ENCODE peak calls at places on chromosomes 6 and 20, in nine cellular contexts. V is CD8-positive, alpha-beta memory T cell; M is pancreas; D is GM23248; B is right atrium auricular region; U is fibroblast of lung; C is tibial artery; I is HCT116; R is left ventricle myocardium inferior. T is an unnamed sample. For H3K36me3, the result is how much of the 10 kb centered on the place peaks cover.

GRCh38 chr6:43757966-43758616 is 11.9 kb upstream of the VEGFA start:
- DNase-seq in M (peak), R (peak), I (no peak), U (no peak), C (no peak), V (no peak), B (no peak), D (no peak), T (no peak)

GRCh38 chr20:297925-298754 is 770 bp downstream of the ZCCHC3 start:
- DNase-seq in B (peak), M (peak), C (peak), V (peak), U (peak), R (peak), I (no peak), D (peak), T (peak)

GRCh38 chr6:121858310-121858709 is 422.9 kb downstream of the GJA1 start:
- DNase-seq in B (no peak), D (no peak), C (no peak), M (no peak), V (no peak), R (no peak), U (no peak), I (no peak), T (no peak)

GRCh38 chr6:12440981-12441380 is 150.8 kb downstream of the EDN1 start:
- DNase-seq in U (no peak), B (no peak), R (no peak), I (no peak), D (peak), C (no peak), V (no peak), M (no peak), T (no peak)

GRCh38 chr6:87378947-87379346 is 28.8 kb upstream of the CFAP206 start:
- DNase-seq in B (no peak), D (no peak), M (no peak), V (no peak), R (no peak), C (no peak), U (no peak), I (no peak), T (no peak)

GRCh38 chr20:61046721-61047351 is 205.2 kb upstream of the CDH4 start:
- DNase-seq in R (no peak), C (peak), B (no peak), D (no peak), V (no peak), I (no peak), U (no peak), M (no peak), T (no peak)

GRCh38 chr20:41900292-41900691 is 282.1 kb upstream of the CHD6 start:
- DNase-seq in V (no peak), D (no peak), U (no peak), M (no peak), I (no peak), C (no peak), R (no peak), B (no peak), T (no peak)

GRCh38 chr20:38893056-38893455 is 33.2 kb upstream of the FAM83D start:
- DNase-seq in B (no peak), V (no peak), C (no peak), U (no peak), I (no peak), D (no peak), R (no peak), M (no peak), T (no peak)

GRCh38 chr6:153129873-153130514 is 1.1 kb downstream of the RGS17 start:
- DNase-seq in M (peak), U (no peak), D (peak), R (no peak), I (no peak), C (no peak), V (no peak), B (no peak), T (peak)

GRCh38 chr20:10658876-10659632 is 14.7 kb downstream of the JAG1 start:
- DNase-seq in U (no peak), C (no peak), M (no peak), B (no peak), I (no peak), R (no peak), V (no peak), D (peak), T (no peak)
- H3K36me3 ChIP-seq in U (under half), C (half or more), M (under half), B (half or more), I (half or more), R (half or more), V (under half), D (under half), T (half or more)

GRCh38 chr20:62137478-62138203 is 5.6 kb downstream of the PSMA7 start:
- DNase-seq in B (no peak), R (no peak), C (no peak), I (no peak), V (no peak), M (no peak), U (no peak), D (no peak), T (no peak)

GRCh38 chr20:62138204-62138543 is 5.0 kb downstream of the PSMA7 start:
- DNase-seq in B (no peak), V (no peak), D (no peak), U (no peak), M (no peak), C (no peak), R (no peak), I (no peak), T (no peak)

GRCh38 chr20:62136283-62137091 is 6.7 kb downstream of the PSMA7 start:
- DNase-seq in U (peak), V (peak), B (peak), M (peak), I (peak), C (peak), R (peak), D (peak), T (peak)

GRCh38 chr20:62135573-62136266 is 7.5 kb downstream of the PSMA7 start:
- DNase-seq in I (no peak), C (no peak), B (no peak), D (no peak), M (no peak), R (no peak), U (no peak), V (no peak), T (no peak)

GRCh38 chr20:62137092-62137384 is 6.2 kb downstream of the PSMA7 start:
- DNase-seq in D (no peak), C (no peak), I (no peak), B (no peak), R (no peak), U (no peak), M (no peak), V (no peak), T (no peak)
- H3K36me3 ChIP-seq in D (half or more), C (half or more), I (under half), B (half or more), R (half or more), U (under half), M (under half), V (half or more), T (half or more)

DNA sequence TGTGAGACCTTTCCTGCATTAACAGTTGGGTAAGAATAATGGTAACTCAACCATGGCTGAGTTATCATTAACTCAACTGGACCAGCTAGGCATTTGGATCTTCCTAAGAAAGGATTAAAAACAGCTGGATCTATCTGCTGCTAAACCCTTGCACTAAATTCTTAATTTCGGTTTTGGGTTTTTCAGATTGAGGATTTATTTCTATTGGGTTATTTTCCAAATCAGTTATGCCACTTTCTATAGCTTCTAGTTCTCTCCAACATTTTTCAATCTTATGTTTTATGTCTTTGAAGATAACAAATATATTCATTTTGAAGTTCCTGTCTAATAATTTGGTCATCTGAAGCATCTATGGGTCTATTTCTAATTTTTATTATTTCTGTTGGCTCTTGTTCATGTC is 92.5 kb downstream of the KIF13A start:
- DNase-seq in I (no peak), V (no peak), R (no peak), U (no peak), M (no peak), C (no peak), D (no peak), B (no peak), T (no peak)
- H3K36me3 ChIP-seq in I (under half), V (under half), R (half or more), U (under half), M (under half), C (under half), D (under half), B (under half), T (under half)

GRCh38 chr20:35270021-35270902 is 7.7 kb downstream of the MMP24OS start:
- DNase-seq in D (no peak), B (no peak), U (no peak), V (no peak), M (no peak), C (no peak), I (no peak), R (no peak), T (no peak)

GRCh38 chr20:35264755-35265154 is 13.2 kb downstream of the MMP24OS start:
- DNase-seq in V (no peak), M (no peak), I (no peak), D (peak), C (no peak), U (no peak), R (no peak), B (no peak), T (no peak)

GRCh38 chr20:35269055-35269781 is 8.7 kb downstream of the MMP24OS start:
- DNase-seq in C (no peak), U (peak), V (peak), D (peak), R (peak), B (no peak), I (no peak), M (peak), T (peak)

GRCh38 chr20:35263609-35264223 is 14.2 kb downstream of the MMP24OS start:
- DNase-seq in U (no peak), M (peak), I (no peak), B (no peak), R (peak), V (no peak), D (no peak), C (no peak), T (no peak)

DNA sequence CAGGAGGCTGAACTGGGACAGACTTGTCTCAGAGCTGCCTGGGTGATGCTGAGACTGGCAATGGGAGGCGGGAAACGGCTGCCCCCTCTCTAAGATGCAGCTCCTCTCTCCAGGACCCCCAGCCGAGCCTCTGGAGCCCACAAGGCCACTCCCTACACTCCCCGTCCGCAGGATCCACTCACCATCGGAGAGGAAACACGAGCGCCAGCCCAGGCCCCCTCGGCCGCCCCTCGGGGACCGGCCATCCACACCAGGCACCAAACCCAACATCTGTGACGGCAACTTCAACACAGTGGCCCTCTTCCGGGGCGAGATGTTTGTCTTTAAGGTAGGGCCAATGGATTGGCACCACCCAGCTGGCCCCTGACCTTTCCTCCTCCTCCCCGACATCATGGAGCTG is 10.8 kb downstream of the MMP24OS start:
- DNase-seq in V (no peak), M (no peak), C (no peak), U (no peak), D (no peak), B (no peak), I (no peak), R (no peak), T (no peak)
- H3K36me3 ChIP-seq in V (under half), M (under half), C (half or more), U (under half), D (under half), B (under half), I (under half), R (under half), T (under half)

DNA sequence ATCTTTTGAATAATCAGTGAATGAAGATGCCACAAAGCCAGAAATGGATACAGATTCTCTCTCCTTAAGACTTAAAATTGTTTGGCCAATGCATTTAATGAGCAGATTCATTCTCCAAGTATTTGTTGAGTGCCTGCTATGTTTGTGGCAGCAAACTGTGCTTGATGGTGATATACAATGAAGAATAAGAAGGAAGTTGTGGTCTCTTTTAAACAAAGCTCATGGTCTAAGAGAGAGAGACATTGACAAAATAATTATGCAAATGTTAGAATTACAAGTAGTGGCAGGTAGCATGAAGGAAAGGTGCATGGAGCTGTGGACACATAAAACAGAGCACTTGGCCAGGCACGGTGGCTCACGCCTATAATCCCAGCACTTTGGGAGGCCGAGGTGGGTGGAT is 28.3 kb downstream of the NFATC2 start:
- DNase-seq in B (no peak), D (no peak), I (no peak), U (no peak), C (no peak), M (no peak), R (no peak), V (no peak), T (no peak)
- H3K36me3 ChIP-seq in B (under half), D (under half), I (under half), U (under half), C (under half), M (under half), R (under half), V (under half), T (under half)

GRCh38 chr6:3013486-3013885 is 13.8 kb downstream of the NQO2 start:
- DNase-seq in I (no peak), V (no peak), R (peak), B (peak), M (no peak), C (no peak), D (peak), U (peak), T (peak)
- H3K36me3 ChIP-seq in I (under half), V (under half), R (half or more), B (half or more), M (under half), C (half or more), D (under half), U (under half), T (under half)

GRCh38 chr20:36929691-36930090 is 21.8 kb downstream of the SAMHD1 start:
- DNase-seq in U (no peak), M (no peak), R (no peak), B (no peak), D (no peak), I (no peak), V (no peak), C (no peak), T (no peak)

GRCh38 chr20:36927704-36928103 is 23.8 kb downstream of the SAMHD1 start:
- DNase-seq in B (no peak), C (no peak), U (no peak), I (no peak), M (no peak), D (no peak), V (no peak), R (no peak), T (no peak)

GRCh38 chr20:36936341-36936740 is 15.2 kb downstream of the SAMHD1 start:
- DNase-seq in B (no peak), U (no peak), M (no peak), D (no peak), C (peak), V (no peak), R (no peak), I (no peak), T (no peak)

GRCh38 chr20:36929290-36929689 is 22.2 kb downstream of the SAMHD1 start:
- DNase-seq in I (no peak), M (no peak), R (no peak), C (peak), D (peak), V (no peak), U (peak), B (no peak), T (peak)

DNA sequence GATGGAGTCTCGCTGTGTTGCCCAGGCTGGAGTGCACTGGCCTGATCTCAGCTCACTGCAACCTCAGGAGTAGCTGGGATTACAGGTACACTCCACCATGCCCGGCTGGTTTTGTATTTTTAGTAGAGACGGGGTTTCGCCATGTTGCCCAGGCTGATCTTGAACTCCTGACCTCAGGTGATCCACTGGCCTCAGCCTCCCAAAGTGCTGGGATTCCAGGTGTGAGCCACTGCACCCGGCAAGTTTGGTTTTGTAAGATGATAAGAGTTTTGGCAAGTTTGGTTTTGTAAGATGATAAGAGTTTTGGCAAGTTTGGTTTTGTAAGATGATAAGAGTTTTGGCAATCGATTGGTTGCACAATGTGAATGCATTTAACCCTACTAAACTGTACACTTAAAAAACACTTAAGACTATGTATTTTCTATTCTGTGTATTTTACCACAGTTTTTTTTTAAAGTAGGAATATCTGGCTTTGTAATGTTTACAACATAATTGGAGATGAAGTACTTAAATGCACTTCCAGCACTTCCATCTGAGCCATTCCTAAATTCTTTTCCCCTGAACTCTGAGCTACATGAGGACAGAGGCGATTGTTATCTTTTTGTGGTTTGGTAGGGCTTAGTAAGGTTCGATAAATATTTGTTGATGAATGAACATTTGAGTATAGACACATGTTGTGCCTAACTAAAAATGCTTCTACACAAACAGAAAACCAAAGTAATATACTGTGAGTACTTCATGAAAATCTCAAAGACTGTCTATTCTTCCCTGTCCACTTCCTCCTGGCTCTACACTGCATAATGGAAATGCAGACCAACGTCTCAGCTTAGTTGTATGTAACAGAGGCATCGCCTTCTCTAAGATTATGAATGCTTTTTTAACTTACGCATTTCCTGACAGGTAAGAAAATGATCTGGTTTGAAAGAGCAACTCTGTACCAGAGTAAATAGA is 18.8 kb downstream of the SAMHD1 start:
- DNase-seq in M (no peak), R (no peak), D (peak), I (no peak), V (no peak), U (peak), B (no peak), C (no peak), T (no peak)
- H3K36me3 ChIP-seq in M (under half), R (half or more), D (under half), I (under half), V (under half), U (under half), B (half or more), C (half or more), T (under half)

T was measured in brain microvascular endothelial cell.